ENCODE peak calls at places on chromosomes 11 and 22, in seven cellular contexts. N is sigmoid colon; F is COR-L47; Z is stimulated activated CD4-positive, alpha-beta T cell treated with anti-CD3 and anti-CD28 coated beads, Interleukin-2, amount 100 ng/mL, for 48 hours; V is stromal cell of bone marrow; C is NCI-H1105; W is cardiac muscle cell. O is an unnamed sample.
A peak's percentile ranks its signal among the peaks of the same experiment; 100 is the strongest.

GRCh38 chr22:37827056-37827455 is 3.9 kb downstream of the GALR3 start:
- DNase-seq in N (peak; percentile 82), F (no peak), Z (no peak), V (no peak), C (no peak), W (peak; percentile 57), O (no peak)

GRCh38 chr11:94706211-94706610 is 61.9 kb upstream of the AMOTL1 start:
- DNase-seq in N (no peak), F (no peak), Z (no peak), V (peak; percentile 18), C (peak; percentile 51), W (no peak), O (no peak)

GRCh38 chr11:10856689-10857603 is 907 bp downstream of the ZBED5 start:
- DNase-seq in N (peak; percentile 77), F (peak; percentile 8), Z (peak; percentile 27), V (no peak), C (peak; percentile 6), W (peak; percentile 43), O (no peak)

GRCh38 chr11:46686886-46687810 is 13.3 kb downstream of the ARHGAP1 start:
- DNase-seq in N (no peak), F (peak; percentile 25), Z (no peak), V (peak; percentile 81), C (peak; percentile 71), W (peak; percentile 89), O (no peak)

GRCh38 chr11:74870485-74870884 is 78.4 kb downstream of the XRRA1 start:
- DNase-seq in N (no peak), F (no peak), Z (no peak), V (peak; percentile 5), C (no peak), W (peak; percentile 71), O (peak; percentile 18)

GRCh38 chr11:9160166-9160565 is 68.8 kb upstream of the SCUBE2 start:
- DNase-seq in N (no peak), F (no peak), Z (no peak), V (no peak), C (no peak), W (peak; percentile 64), O (no peak)

GRCh38 chr11:48013269-48013901 is 33.0 kb downstream of the PTPRJ start:
- DNase-seq in N (peak; percentile 58), F (peak; percentile 26), Z (peak; percentile 49), V (no peak), C (no peak), W (no peak), O (no peak)

GRCh38 chr22:38601221-38601764 is 31.3 kb upstream of the DMC1 start:
- DNase-seq in N (no peak), F (no peak), Z (no peak), V (no peak), C (no peak), W (no peak), O (no peak)

GRCh38 chr11:22792497-22792896 is 37.1 kb downstream of the SVIP start:
- DNase-seq in N (no peak), F (peak; percentile 40), Z (no peak), V (peak; percentile 55), C (no peak), W (peak; percentile 82), O (no peak)

GRCh38 chr11:130002846-130003716 is 446 bp upstream of the PRDM10 start:
- DNase-seq in N (peak; percentile 98), F (peak; percentile 98), Z (peak; percentile 81), V (peak; percentile 99), C (peak; percentile 99), W (peak; percentile 98), O (peak; percentile 86)

GRCh38 chr22:20008221-20008995 is 8.2 kb downstream of the ARVCF start:
- DNase-seq in N (no peak), F (no peak), Z (no peak), V (no peak), C (no peak), W (no peak), O (no peak)

GRCh38 chr11:83671295-83671694 is 385.1 kb upstream of the CCDC90B start:
- DNase-seq in N (no peak), F (peak; percentile 20), Z (no peak), V (no peak), C (peak; percentile 41), W (no peak), O (no peak)

GRCh38 chr11:120205596-120206161 is 5.2 kb upstream of the OAF start:
- DNase-seq in N (no peak), F (no peak), Z (no peak), V (peak; percentile 51), C (no peak), W (peak; percentile 61), O (no peak)

GRCh38 chr11:109734602-109735001 is 312.6 kb downstream of the C11orf87 start:
- DNase-seq in N (no peak), F (no peak), Z (no peak), V (peak; percentile 52), C (no peak), W (no peak), O (no peak)